ENCODE peak calls at places on chromosomes 4 and X, in four cellular contexts. B is stomach, J is suprapubic skin, U is SHP77. D is an unnamed sample.

GRCh38 chrX:154991476-154991875 is 31.0 kb downstream of the F8 start:
- DNase-seq in U (no peak), B (no peak), J (no peak), D (no peak)

GRCh38 chrX:49042581-49043219 is 457 bp downstream of the TFE3 start:
- DNase-seq in U (no peak), B (no peak), J (no peak), D (no peak)

GRCh38 chr4:5371415-5372190 is 320.3 kb downstream of the STK32B start:
- DNase-seq in B (no peak), U (no peak), J (no peak), D (no peak)

GRCh38 chr4:161256716-161257115 is 907.1 kb downstream of the FSTL5 start:
- DNase-seq in B (no peak), U (no peak), J (no peak), D (no peak)

GRCh38 chr4:184644553-184645307 is 4.5 kb downstream of the CASP3 start:
- DNase-seq in U (no peak), B (no peak), J (no peak), D (no peak)

GRCh38 chr4:36394352-36394903 is 113.0 kb downstream of the DTHD1 start:
- DNase-seq in U (no peak), J (no peak), B (no peak), D (no peak)

GRCh38 chrX:152600853-152601635 is 36.7 kb upstream of the GABRQ start:
- DNase-seq in U (peak; percentile 7), J (no peak), B (no peak), D (no peak)

GRCh38 chr4:121726642-121727268 is 30.0 kb upstream of the ANXA5 start:
- DNase-seq in B (no peak), U (peak; percentile 19), J (no peak), D (no peak)

GRCh38 chr4:52954771-52955170 is 92.7 kb downstream of the RASL11B start:
- DNase-seq in B (no peak), U (peak; percentile 15), J (no peak), D (no peak)

GRCh38 chr4:86957214-86957613 is 22.4 kb downstream of the AFF1 start:
- DNase-seq in B (no peak), U (no peak), J (no peak), D (no peak)

GRCh38 chrX:84219551-84219950 is 31.6 kb upstream of the RPS6KA6 start:
- DNase-seq in U (no peak), J (no peak), B (no peak), D (no peak)

GRCh38 chr4:150746156-150746555 is 164.2 kb downstream of the MAB21L2 start:
- DNase-seq in B (no peak), U (no peak), J (no peak), D (no peak)

GRCh38 chr4:6548201-6548881 is 26.6 kb upstream of the MAN2B2 start:
- DNase-seq in B (no peak), J (no peak), U (no peak), D (no peak)

GRCh38 chr4:57080781-57081650 is 29.2 kb downstream of the IGFBP7 start:
- DNase-seq in J (no peak), B (no peak), U (no peak), D (no peak)

GRCh38 chr4:140099993-140100392 is 54.0 kb downstream of the MAML3 start:
- DNase-seq in B (no peak), U (no peak), J (peak; percentile 79), D (peak; percentile 60)

GRCh38 chr4:10667651-10668341 is 16.8 kb downstream of the CLNK start:
- DNase-seq in B (no peak), J (no peak), U (peak; percentile 19), D (no peak)

GRCh38 chrX:37871626-37872302 is 24.4 kb upstream of the DYNLT3 start:
- DNase-seq in B (peak; percentile 29), U (no peak), J (no peak), D (no peak)

GRCh38 chrX:18465051-18465450 is 39.6 kb downstream of the CDKL5 start:
- DNase-seq in J (no peak), U (no peak), B (no peak), D (no peak)

GRCh38 chrX:132407704-132408103 is 81.1 kb downstream of the MBNL3 start:
- DNase-seq in U (no peak), J (no peak), B (no peak), D (no peak)

GRCh38 chrX:9340619-9341304 is 124.1 kb upstream of the TBL1X start:
- DNase-seq in J (no peak), B (peak; percentile 27), U (no peak), D (peak; percentile 58)

D was measured in left lung.